ENCODE peak calls at places on chromosomes 13 and 19, in five cellular contexts. E is heart right ventricle, T is substantia nigra, V is fibroblast of lung, O is cardiac muscle cell. X is an unnamed sample.

GRCh38 chr13:103067751-103068563 is 1.7 kb upstream of the SLC10A2 start:
- DNase-seq in E (no peak), T (no peak), V (no peak), O (peak), X (no peak)

GRCh38 chr19:3142292-3142670 is 6.4 kb downstream of the GNA15 start:
- DNase-seq in E (no peak), T (no peak), V (peak), O (no peak), X (no peak)

GRCh38 chr19:16366433-16367268 is 42.0 kb downstream of the KLF2 start:
- DNase-seq in E (no peak), T (no peak), V (no peak), O (no peak), X (no peak)

GRCh38 chr13:39684531-39685137 is 29.2 kb downstream of the COG6 start:
- DNase-seq in E (no peak), T (no peak), V (peak), O (peak), X (no peak)

GRCh38 chr13:30045916-30046704 is 195.7 kb upstream of the UBL3 start:
- DNase-seq in E (no peak), T (no peak), V (no peak), O (no peak), X (no peak)

GRCh38 chr13:99590519-99591011 is 89.3 kb downstream of the TM9SF2 start:
- DNase-seq in E (no peak), T (no peak), V (peak), O (no peak), X (no peak)

GRCh38 chr13:46281779-46282178 is 70.1 kb downstream of the LRRC63 start:
- DNase-seq in E (no peak), T (no peak), V (no peak), O (no peak), X (no peak)

GRCh38 chr13:40662866-40663265 is 3.6 kb downstream of the FOXO1 start:
- DNase-seq in E (no peak), T (no peak), V (no peak), O (peak), X (no peak)

GRCh38 chr13:44860427-44860826 is 128.8 kb downstream of the NUFIP1 start:
- DNase-seq in E (no peak), T (no peak), V (no peak), O (no peak), X (no peak)

GRCh38 chr13:41780736-41781708 is 179.9 kb downstream of the VWA8 start:
- DNase-seq in E (no peak), T (no peak), V (peak), O (no peak), X (no peak)

GRCh38 chr19:51796195-51796679 is 1.3 kb downstream of the FPR3 start:
- DNase-seq in E (no peak), T (no peak), V (no peak), O (no peak), X (no peak)

GRCh38 chr13:106566682-106567420 is 1.1 kb downstream of the ARGLU1 start:
- DNase-seq in E (peak), T (peak), V (peak), O (peak), X (no peak)

GRCh38 chr13:109610517-109610916 is 175.9 kb downstream of the IRS2 start:
- DNase-seq in E (peak), T (peak), V (peak), O (peak), X (no peak)

GRCh38 chr13:43085545-43085944 is 62.2 kb downstream of the DNAJC15 start:
- DNase-seq in E (no peak), T (no peak), V (peak), O (peak), X (no peak)

GRCh38 chr13:47459512-47459911 is 541.6 kb downstream of the SUCLA2 start:
- DNase-seq in E (no peak), T (no peak), V (peak), O (peak), X (no peak)

GRCh38 chr13:93280688-93281087 is 54.1 kb downstream of the GPC6 start:
- DNase-seq in E (no peak), T (no peak), V (no peak), O (no peak), X (no peak)

GRCh38 chr13:107743983-107744382 is 471.4 kb downstream of the LIG4 start:
- DNase-seq in E (no peak), T (no peak), V (peak), O (no peak), X (no peak)

GRCh38 chr19:36120092-36120983 is 5.1 kb downstream of the TBCB start:
- DNase-seq in E (no peak), T (no peak), V (no peak), O (no peak), X (no peak)

GRCh38 chr13:113845723-113846638 is 17.9 kb downstream of the GAS6 start:
- DNase-seq in E (no peak), T (no peak), V (no peak), O (no peak), X (no peak)

GRCh38 chr19:46466536-46467199 is 4.7 kb downstream of the PNMA8A start:
- DNase-seq in E (peak), T (no peak), V (peak), O (no peak), X (no peak)

GRCh38 chr13:111249637-111250360 is 70.6 kb upstream of the TEX29 start:
- DNase-seq in E (no peak), T (no peak), V (no peak), O (no peak), X (no peak)

GRCh38 chr13:89953581-89953980 is 1393.9 kb upstream of the MIR17HG start:
- DNase-seq in E (no peak), T (no peak), V (no peak), O (no peak), X (no peak)

GRCh38 chr13:100658363-100658762 is 16.2 kb downstream of the TMTC4 start:
- DNase-seq in E (no peak), T (no peak), V (no peak), O (no peak), X (no peak)

GRCh38 chr19:20078696-20079095 is 896 bp downstream of the ZNF90 start:
- DNase-seq in E (no peak), T (peak), V (peak), O (peak), X (no peak)

GRCh38 chr19:16025108-16026101 is 50.9 kb upstream of the TPM4 start:
- DNase-seq in E (no peak), T (no peak), V (peak), O (no peak), X (no peak)

GRCh38 chr19:13781547-13781946 is 7.3 kb downstream of the C19orf53 start:
- DNase-seq in E (peak), T (no peak), V (peak), O (peak), X (no peak)

GRCh38 chr19:19105365-19106060 is 32.8 kb downstream of the TMEM161A start:
- DNase-seq in E (peak), T (no peak), V (peak), O (peak), X (no peak)

GRCh38 chr13:63629591-63629990 is 2213.9 kb upstream of the PCDH20 start:
- DNase-seq in E (no peak), T (no peak), V (no peak), O (no peak), X (no peak)

GRCh38 chr19:1027020-1027952 is 878 bp downstream of the CNN2 start:
- DNase-seq in E (peak), T (no peak), V (no peak), O (no peak), X (no peak)

GRCh38 chr19:8615813-8616596 is 5.5 kb upstream of the ADAMTS10 start:
- DNase-seq in E (peak), T (no peak), V (peak), O (peak), X (no peak)

GRCh38 chr13:113411216-113412023 is 41.9 kb downstream of the ADPRHL1 start:
- DNase-seq in E (peak), T (no peak), V (peak), O (no peak), X (no peak)

GRCh38 chr13:88459335-88459734 is 788.2 kb downstream of the SLITRK5 start:
- DNase-seq in E (no peak), T (no peak), V (no peak), O (no peak), X (no peak)

GRCh38 chr19:4575267-4575793 is 15.8 kb upstream of the SEMA6B start:
- DNase-seq in E (peak), T (no peak), V (peak), O (peak), X (no peak)

GRCh38 chr19:46860846-46861690 is at the start of gene ARHGAP35:
- DNase-seq in E (peak), T (peak), V (no peak), O (no peak), X (no peak)

DNA sequence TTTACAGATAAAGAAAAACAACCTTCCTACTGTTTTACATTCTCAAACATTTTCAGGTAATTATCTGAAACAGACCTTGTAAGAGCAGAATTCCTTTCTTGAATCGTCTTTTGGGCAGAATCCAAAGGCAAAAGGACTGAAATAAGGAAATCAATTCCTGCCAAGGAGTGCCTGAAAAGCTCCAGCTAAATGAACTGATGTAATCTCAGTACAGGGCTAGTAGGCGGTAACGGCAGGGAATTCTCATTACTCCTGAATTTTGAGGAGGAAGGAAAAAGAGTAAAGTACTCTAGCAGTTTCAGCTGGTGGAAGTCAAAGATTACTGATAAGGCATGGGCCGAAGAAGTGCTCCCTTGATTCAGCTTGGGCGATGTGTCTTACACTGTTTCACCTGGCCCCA is 168.4 kb downstream of the PCDH9 start:
- DNase-seq in E (no peak), T (no peak), V (peak), O (no peak), X (no peak)
- H3K27ac ChIP-seq in E (no peak), T (peak), V (no peak), O (no peak), X (peak)

DNA sequence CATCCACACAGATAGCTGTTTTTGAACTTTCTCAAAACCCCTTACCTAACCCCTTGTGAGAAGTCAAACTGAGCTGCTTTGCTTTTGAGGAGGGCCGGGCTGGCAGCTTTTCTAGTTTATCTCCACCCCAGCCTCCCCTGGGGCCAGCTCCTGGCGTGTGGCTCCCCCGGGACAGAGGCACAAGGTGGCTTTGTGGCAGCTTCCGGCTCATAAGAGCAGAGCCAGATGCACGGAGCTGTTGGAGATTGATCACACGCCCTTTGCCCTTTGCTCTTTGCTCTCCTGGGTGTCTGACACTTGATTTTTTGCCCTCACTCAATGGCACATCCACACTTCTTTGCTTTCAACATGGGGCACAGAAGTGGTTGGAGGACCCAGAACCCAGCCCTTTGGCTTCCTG is 25.0 kb upstream of the RNF113B start:
- DNase-seq in E (peak), T (no peak), V (no peak), O (peak), X (no peak)
- H3K27ac ChIP-seq in E (no peak), T (no peak), V (peak), O (peak), X (no peak)

DNA sequence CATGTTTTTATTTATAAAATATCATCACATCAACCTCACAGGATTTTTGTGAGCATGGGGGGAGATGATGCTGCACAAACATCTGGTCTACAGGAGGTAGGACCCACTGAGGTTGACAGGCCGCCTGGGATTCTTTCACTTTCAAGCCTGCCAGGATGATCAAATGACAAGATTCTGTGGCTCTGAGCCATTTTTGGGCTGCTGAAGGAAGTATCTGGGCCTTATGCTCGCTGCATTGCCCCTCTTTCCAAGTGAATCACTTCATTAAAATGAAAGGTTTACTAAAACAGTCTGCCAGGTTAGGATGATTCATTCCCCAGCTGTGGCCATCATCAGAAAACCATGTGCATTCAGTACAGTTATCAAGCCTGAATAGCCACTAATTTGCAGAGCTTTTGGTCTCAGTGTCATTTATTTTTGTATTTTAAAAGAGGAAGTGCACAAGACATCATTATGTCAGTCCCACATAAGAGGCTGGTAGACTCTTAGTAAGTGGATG is 34.4 kb downstream of the STARD13 start:
- DNase-seq in E (no peak), T (no peak), V (peak), O (no peak), X (no peak)
- H3K27ac ChIP-seq in E (peak), T (peak), V (peak), O (peak), X (no peak)

GRCh38 chr13:65595881-65596280 is 1634.3 kb downstream of the PCDH9 start:
- DNase-seq in E (no peak), T (no peak), V (no peak), O (no peak), X (no peak)

GRCh38 chr13:65594255-65594654 is 1635.9 kb downstream of the PCDH9 start:
- DNase-seq in E (no peak), T (no peak), V (peak), O (no peak), X (no peak)

GRCh38 chr13:65597839-65598818 is 1632.0 kb downstream of the PCDH9 start:
- DNase-seq in E (no peak), T (no peak), V (peak), O (no peak), X (no peak)

GRCh38 chr13:65593298-65593874 is 1636.8 kb downstream of the PCDH9 start:
- DNase-seq in E (no peak), T (no peak), V (no peak), O (no peak), X (no peak)

GRCh38 chr13:65592757-65593156 is 1637.4 kb downstream of the PCDH9 start:
- DNase-seq in E (no peak), T (no peak), V (peak), O (peak), X (no peak)
- H3K27ac ChIP-seq in E (no peak), T (no peak), V (no peak), O (peak), X (no peak)

DNA sequence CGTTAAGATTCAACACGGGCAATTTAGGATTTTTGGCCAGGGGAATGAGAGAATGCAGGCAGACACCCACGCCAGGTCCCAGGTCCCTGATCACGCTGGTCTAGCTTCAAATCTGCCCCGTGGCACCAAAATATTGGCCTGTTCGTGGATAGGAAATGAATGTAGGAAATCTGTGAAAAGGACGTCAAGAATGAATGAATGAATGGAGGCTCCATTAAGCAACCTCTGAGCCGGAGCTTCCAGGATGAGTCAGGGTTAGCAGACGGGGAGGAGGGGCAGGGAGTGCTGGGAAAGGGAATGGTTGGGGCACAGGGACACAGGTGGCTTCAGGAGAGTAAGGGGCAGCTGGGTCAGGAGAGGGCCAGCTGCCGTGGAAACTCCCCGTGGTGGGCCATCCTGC is 4.2 kb downstream of the SULT2B1 start:
- DNase-seq in E (no peak), T (no peak), V (peak), O (no peak), X (no peak)
- H3K27ac ChIP-seq in E (no peak), T (no peak), V (no peak), O (no peak), X (no peak)

GRCh38 chr19:49559928-49560327 is 20.4 kb downstream of the NOSIP start:
- DNase-seq in E (peak), T (no peak), V (no peak), O (no peak), X (no peak)
- H3K27ac ChIP-seq in E (peak), T (peak), V (no peak), O (no peak), X (peak)

DNA sequence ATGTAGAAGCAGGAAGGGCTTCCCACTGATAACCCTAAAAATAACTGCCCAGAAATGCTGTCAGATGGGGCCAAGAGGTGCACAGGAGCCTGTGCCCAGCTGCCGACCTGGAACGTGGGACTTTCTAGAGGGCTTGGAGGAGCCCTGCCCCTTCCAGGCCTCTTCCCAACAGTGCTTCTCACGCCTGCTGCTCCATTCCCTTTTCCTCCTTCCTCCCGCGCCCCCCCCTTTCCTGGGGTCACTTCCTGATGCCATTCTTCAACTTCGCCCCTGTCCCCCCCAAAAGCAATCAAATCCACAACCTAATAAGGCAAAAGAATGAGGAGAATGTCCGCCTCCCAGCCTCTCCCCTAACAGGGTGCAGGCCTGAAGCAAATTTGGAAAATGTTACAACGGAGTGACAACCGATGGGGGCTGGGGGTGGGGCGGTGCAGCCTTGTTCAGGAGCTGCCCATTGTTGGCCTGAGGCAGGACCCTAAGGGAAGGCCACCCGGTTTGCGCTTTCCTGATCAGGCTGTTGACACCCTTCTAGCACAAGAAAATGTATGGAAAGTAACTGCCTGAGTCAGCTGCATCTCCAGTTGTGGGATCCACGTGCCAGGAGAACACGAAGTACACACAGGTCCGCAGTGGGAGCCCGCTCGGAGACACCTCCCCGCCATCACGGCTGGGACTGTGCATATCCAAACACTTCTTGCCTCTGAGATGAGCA is 18.7 kb downstream of the ACTN4 start:
- DNase-seq in E (peak), T (no peak), V (peak), O (peak), X (no peak)
- H3K27ac ChIP-seq in E (peak), T (peak), V (peak), O (peak), X (peak)

DNA sequence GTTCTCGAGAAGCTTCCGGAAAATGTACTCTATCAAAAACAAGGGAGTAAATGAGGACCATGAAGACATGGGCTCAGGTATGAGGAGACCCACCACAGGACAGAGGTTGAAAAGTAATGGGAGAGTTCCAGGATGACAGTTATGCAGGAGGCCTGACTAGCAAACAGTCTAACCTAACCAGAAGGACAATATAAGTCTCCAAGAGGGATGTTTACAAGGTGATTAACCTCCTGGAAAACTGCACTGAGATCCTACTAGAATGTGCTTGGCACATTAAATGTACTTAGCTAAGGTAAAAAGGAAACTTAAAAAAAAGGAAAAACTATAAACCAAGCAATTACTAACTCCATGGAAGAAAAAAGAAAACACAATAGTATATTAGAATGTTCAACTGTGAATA is 258.3 kb downstream of the KLF5 start:
- DNase-seq in E (no peak), T (no peak), V (no peak), O (no peak), X (no peak)
- H3K27ac ChIP-seq in E (no peak), T (no peak), V (no peak), O (no peak), X (no peak)